ENCODE peak calls at places on chromosomes 12 and 14, in seven cellular contexts. K is head of caudate nucleus; I is D721Med; G is fibroblast of pulmonary artery; Z is HCEC 1CT; H is NCI-H1417; W is activated T-cell treated with anti-CD3 and anti-CD28 coated beads, Interleukin-2, amount 50 U/mL, for 72 hours. T is an unnamed sample.
A peak's percentile ranks its signal among the peaks of the same experiment; 100 is the strongest.

GRCh38 chr14:100419856-100420255 is 96.7 kb downstream of the SLC25A47 start:
- DNase-seq in K (no peak), I (no peak), G (no peak), Z (no peak), H (no peak), W (no peak), T (no peak)

GRCh38 chr12:87704374-87704773 is 324.8 kb downstream of the C12orf50 start:
- DNase-seq in K (no peak), I (no peak), G (no peak), Z (no peak), H (no peak), W (no peak), T (no peak)

GRCh38 chr12:26845057-26845666 is 12.2 kb upstream of the ITPR2 start:
- DNase-seq in K (peak; percentile 37), I (no peak), G (peak; percentile 71), Z (peak; percentile 56), H (peak; percentile 3), W (no peak), T (no peak)

GRCh38 chr12:62737201-62737600 is 197.7 kb downstream of the PPM1H start:
- DNase-seq in K (no peak), I (no peak), G (no peak), Z (no peak), H (no peak), W (no peak), T (no peak)

GRCh38 chr12:6975297-6976032 is 4.8 kb downstream of the EMG1 start:
- DNase-seq in K (no peak), I (no peak), G (no peak), Z (no peak), H (no peak), W (no peak), T (no peak)

GRCh38 chr12:19518209-19518608 is 78.9 kb downstream of the AEBP2 start:
- DNase-seq in K (no peak), I (no peak), G (no peak), Z (no peak), H (no peak), W (no peak), T (no peak)

GRCh38 chr12:125133616-125134015 is 68.4 kb downstream of the AACS start:
- DNase-seq in K (no peak), I (no peak), G (no peak), Z (no peak), H (no peak), W (no peak), T (no peak)

GRCh38 chr12:39043425-39043824 is 138.0 kb upstream of the CPNE8 start:
- DNase-seq in K (no peak), I (no peak), G (no peak), Z (no peak), H (no peak), W (no peak), T (no peak)

GRCh38 chr12:104630230-104630670 is 173.5 kb downstream of the CHST11 start:
- DNase-seq in K (no peak), I (peak; percentile 71), G (no peak), Z (no peak), H (peak; percentile 97), W (no peak), T (no peak)

GRCh38 chr14:19917955-19918518 is 2.4 kb upstream of the OR4K5 start:
- DNase-seq in K (no peak), I (no peak), G (no peak), Z (no peak), H (no peak), W (no peak), T (no peak)

GRCh38 chr14:50599700-50600444 is 39.9 kb downstream of the ATL1 start:
- DNase-seq in K (no peak), I (no peak), G (peak; percentile 69), Z (peak; percentile 35), H (no peak), W (no peak), T (no peak)

GRCh38 chr14:51302319-51303030 is 62.4 kb downstream of the TMX1 start:
- DNase-seq in K (no peak), I (no peak), G (no peak), Z (no peak), H (peak; percentile 93), W (no peak), T (no peak)

GRCh38 chr12:19856389-19856788 is 417.1 kb downstream of the AEBP2 start:
- DNase-seq in K (no peak), I (no peak), G (peak; percentile 55), Z (no peak), H (no peak), W (no peak), T (no peak)

GRCh38 chr14:29911815-29912214 is 15.8 kb downstream of the PRKD1 start:
- DNase-seq in K (no peak), I (no peak), G (no peak), Z (no peak), H (no peak), W (no peak), T (no peak)

GRCh38 chr14:54446201-54446693 is 5.1 kb upstream of the CNIH1 start:
- DNase-seq in K (peak; percentile 86), I (no peak), G (peak; percentile 94), Z (no peak), H (peak; percentile 62), W (no peak), T (no peak)

GRCh38 chr14:105119410-105120025 is 49.1 kb downstream of the JAG2 start:
- DNase-seq in K (no peak), I (no peak), G (no peak), Z (no peak), H (no peak), W (no peak), T (no peak)

GRCh38 chr12:81086342-81086741 is 8.5 kb downstream of the ACSS3 start:
- DNase-seq in K (no peak), I (no peak), G (peak; percentile 25), Z (no peak), H (no peak), W (no peak), T (no peak)

GRCh38 chr14:104350463-104351185 is 212.2 kb downstream of the KIF26A start:
- DNase-seq in K (peak; percentile 85), I (no peak), G (no peak), Z (no peak), H (no peak), W (no peak), T (no peak)

GRCh38 chr14:51607677-51608076 is 44.0 kb upstream of the FRMD6 start:
- DNase-seq in K (no peak), I (no peak), G (peak; percentile 45), Z (no peak), H (no peak), W (no peak), T (no peak)

GRCh38 chr12:123757555-123757954 is 4.5 kb upstream of the DNAH10 start:
- DNase-seq in K (no peak), I (no peak), G (peak; percentile 76), Z (peak; percentile 87), H (no peak), W (no peak), T (no peak)

GRCh38 chr14:93753647-93754046 is 34.6 kb downstream of the PRIMA1 start:
- DNase-seq in K (no peak), I (no peak), G (no peak), Z (no peak), H (no peak), W (no peak), T (no peak)

T was measured in activated gamma-delta T cell treated with anti-CD3 and anti-CD28 coated beads, Interleukin-2, amount 50 U/mL, for 16 hours.